ENCODE peak calls at places on chromosome 13, in five cellular contexts. B, T, I, E and S are unnamed samples.

GRCh38 chr13:60066206-60066605 is 97.5 kb downstream of the DIAPH3 start:
- DNase-seq in T (no peak), B (no peak), E (no peak), I (no peak), S (no peak)

GRCh38 chr13:96849091-96849490 is 145.2 kb downstream of the OXGR1 start:
- DNase-seq in I (no peak), B (no peak), E (no peak), T (no peak), S (no peak)

GRCh38 chr13:94351292-94352000 is 128.0 kb downstream of the DCT start:
- DNase-seq in T (no peak), E (peak; percentile 86), I (no peak), B (no peak), S (no peak)

GRCh38 chr13:68272652-68273051 is 1042.5 kb upstream of the PCDH9 start:
- DNase-seq in B (no peak), T (peak; percentile 71), E (no peak), I (no peak), S (no peak)

GRCh38 chr13:101092985-101093384 is 323.3 kb downstream of the NALCN start:
- DNase-seq in E (peak; percentile 9), I (no peak), T (no peak), B (no peak), S (no peak)

GRCh38 chr13:26324867-26325266 is 70.9 kb downstream of the CDK8 start:
- DNase-seq in I (no peak), T (no peak), E (no peak), B (no peak), S (no peak)

GRCh38 chr13:104414771-104415170 is 1348.6 kb upstream of the SLC10A2 start:
- DNase-seq in T (no peak), B (no peak), E (no peak), I (no peak), S (no peak)

GRCh38 chr13:29594310-29594709 is 1.2 kb downstream of the SLC7A1 start:
- DNase-seq in B (no peak), I (peak; percentile 48), T (no peak), E (peak; percentile 88), S (no peak)

GRCh38 chr13:113926951-113927660 is 46.8 kb downstream of the C13orf46 start:
- DNase-seq in E (no peak), B (peak; percentile 5), I (no peak), T (peak; percentile 83), S (peak; percentile 74)

GRCh38 chr13:41691276-41691675 is 233.9 kb downstream of the RGCC start:
- DNase-seq in T (no peak), E (peak; percentile 56), I (no peak), B (no peak), S (no peak)

GRCh38 chr13:35771898-35772297 is 295.4 kb upstream of the MAB21L1 start:
- DNase-seq in B (no peak), T (no peak), E (peak; percentile 82), I (no peak), S (no peak)

GRCh38 chr13:93147946-93148345 is 78.7 kb upstream of the GPC6 start:
- DNase-seq in E (peak; percentile 20), I (no peak), T (no peak), B (no peak), S (no peak)

GRCh38 chr13:48072304-48072703 is 22.6 kb downstream of the MED4 start:
- DNase-seq in E (no peak), I (no peak), B (no peak), T (no peak), S (no peak)

GRCh38 chr13:35599385-35599784 is 122.9 kb upstream of the MAB21L1 start:
- DNase-seq in B (no peak), I (no peak), T (no peak), E (peak; percentile 1), S (no peak)

GRCh38 chr13:76754414-76754813 is 131.8 kb downstream of the KCTD12 start:
- DNase-seq in B (no peak), E (peak; percentile 3), I (no peak), T (no peak), S (no peak)

GRCh38 chr13:91078093-91078679 is 269.3 kb upstream of the MIR17HG start:
- DNase-seq in B (no peak), T (no peak), I (no peak), E (peak; percentile 1), S (no peak)

GRCh38 chr13:37540228-37540627 is 58.3 kb downstream of the POSTN start:
- DNase-seq in B (no peak), I (no peak), E (peak; percentile 91), T (no peak), S (no peak)

GRCh38 chr13:42017264-42017663 is 31.2 kb upstream of the DGKH start:
- DNase-seq in B (no peak), E (no peak), T (no peak), I (no peak), S (no peak)

GRCh38 chr13:80341771-80342271 is 895 bp upstream of the SPRY2 start:
- DNase-seq in I (no peak), B (no peak), E (peak; percentile 48), T (peak; percentile 88), S (no peak)

GRCh38 chr13:95614641-95615245 is 29.8 kb downstream of the DZIP1 start:
- DNase-seq in I (no peak), E (no peak), T (no peak), B (no peak), S (no peak)

GRCh38 chr13:105925496-105925895 is 610.0 kb downstream of the EFNB2 start:
- DNase-seq in T (no peak), B (no peak), E (peak; percentile 45), I (no peak), S (no peak)

GRCh38 chr13:92379371-92379770 is 847.2 kb upstream of the GPC6 start:
- DNase-seq in I (no peak), B (no peak), T (no peak), E (no peak), S (no peak)

GRCh38 chr13:34011552-34012085 is 193.7 kb downstream of the RFC3 start:
- DNase-seq in E (no peak), T (no peak), I (no peak), B (no peak), S (no peak)

GRCh38 chr13:72284791-72285190 is 417.8 kb upstream of the DACH1 start:
- DNase-seq in I (no peak), E (no peak), T (no peak), B (no peak), S (no peak)

GRCh38 chr13:36323408-36323807 is 22.8 kb downstream of the SPART start:
- DNase-seq in I (no peak), E (no peak), T (no peak), B (no peak), S (no peak)

GRCh38 chr13:21435710-21436151 is 23.4 kb downstream of the ZDHHC20 start:
- DNase-seq in E (peak; percentile 94), I (peak; percentile 19), T (no peak), B (no peak), S (no peak)

GRCh38 chr13:106484755-106485193 is 50.7 kb downstream of the EFNB2 start:
- DNase-seq in B (no peak), I (no peak), T (no peak), E (no peak), S (no peak)

GRCh38 chr13:112708560-112709240 is 18.9 kb downstream of the ATP11A start:
- DNase-seq in B (no peak), T (no peak), I (no peak), E (no peak), S (no peak)

GRCh38 chr13:102687520-102687919 is 7.3 kb downstream of the METTL21C start:
- DNase-seq in T (no peak), I (no peak), B (no peak), E (no peak), S (no peak)

GRCh38 chr13:64471916-64472315 is 2758.2 kb downstream of the PCDH9 start:
- DNase-seq in E (peak; percentile 54), I (no peak), T (no peak), B (no peak), S (no peak)

GRCh38 chr13:39370554-39370953 is 232.4 kb downstream of the LHFPL6 start:
- DNase-seq in I (no peak), E (peak; percentile 86), B (no peak), T (no peak), S (no peak)

GRCh38 chr13:80040219-80040976 is 300.5 kb downstream of the SPRY2 start:
- DNase-seq in T (no peak), B (no peak), E (peak; percentile 97), I (no peak), S (no peak)

GRCh38 chr13:105817011-105817410 is 718.5 kb downstream of the EFNB2 start:
- DNase-seq in I (no peak), T (no peak), E (no peak), B (no peak), S (no peak)

GRCh38 chr13:91020635-91021034 is 326.9 kb upstream of the MIR17HG start:
- DNase-seq in E (no peak), I (no peak), B (no peak), T (no peak), S (no peak)

GRCh38 chr13:93959796-93960533 is 519.5 kb downstream of the DCT start:
- DNase-seq in B (no peak), T (no peak), E (peak; percentile 31), I (no peak), S (no peak)

GRCh38 chr13:40456397-40456958 is 210.0 kb downstream of the FOXO1 start:
- DNase-seq in I (no peak), T (no peak), B (no peak), E (no peak), S (no peak)

GRCh38 chr13:28564030-28564429 is 69.1 kb upstream of the FLT1 start:
- DNase-seq in T (no peak), E (no peak), B (no peak), I (no peak), S (no peak)

GRCh38 chr13:81133066-81133465 is 792.1 kb upstream of the SPRY2 start:
- DNase-seq in I (no peak), T (no peak), E (no peak), B (no peak), S (no peak)